ENCODE peak calls at places on chromosomes 6 and 20, in nine cellular contexts. H is GM23338; P is CD8-positive, alpha-beta T cell; O is kidney; U is fibroblast of lung; J is heart right ventricle; L is uterus; E is HCT116; R is prostate gland. B is an unnamed sample. For H3K36me3, the result is how much of the 10 kb centered on the place peaks cover.

GRCh38 chr20:41387433-41387832 is 20.8 kb upstream of the EMILIN3 start:
- DNase-seq in H (peak), P (no peak), O (no peak), U (no peak), J (no peak), L (no peak), E (no peak), R (no peak), B (no peak)

GRCh38 chr6:36358235-36358915 is 21.7 kb upstream of the BNIP5 start:
- DNase-seq in H (no peak), P (no peak), O (peak), U (peak), J (no peak), L (no peak), E (no peak), R (no peak), B (no peak)

GRCh38 chr6:107763959-107764358 is 60.2 kb downstream of the SCML4 start:
- DNase-seq in H (no peak), P (no peak), O (no peak), U (peak), J (no peak), L (no peak), E (no peak), R (no peak), B (no peak)

GRCh38 chr6:16244869-16245451 is 6.6 kb downstream of the GMPR start:
- DNase-seq in H (no peak), P (no peak), O (no peak), U (peak), J (no peak), L (no peak), E (no peak), R (no peak), B (no peak)

GRCh38 chr6:22113046-22113766 is 183.6 kb downstream of the PRL start:
- DNase-seq in H (no peak), P (no peak), O (no peak), U (peak), J (no peak), L (peak), E (peak), R (no peak), B (no peak)

GRCh38 chr20:33828912-33829560 is 17.9 kb downstream of the CHMP4B start:
- DNase-seq in H (no peak), P (no peak), O (no peak), U (no peak), J (no peak), L (no peak), E (no peak), R (no peak), B (no peak)

GRCh38 chr6:8082954-8083858 is 19.0 kb upstream of the BLOC1S5 start:
- DNase-seq in H (no peak), P (no peak), O (no peak), U (peak), J (no peak), L (no peak), E (peak), R (peak), B (no peak)

GRCh38 chr6:4039348-4039747 is 39.6 kb downstream of the FAM217A start:
- DNase-seq in H (no peak), P (no peak), O (no peak), U (no peak), J (no peak), L (no peak), E (no peak), R (no peak), B (no peak)

GRCh38 chr6:133026705-133027104 is 212.3 kb downstream of the RPS12 start:
- DNase-seq in H (no peak), P (no peak), O (no peak), U (no peak), J (no peak), L (no peak), E (no peak), R (no peak), B (no peak)

GRCh38 chr20:23684261-23684660 is 4.6 kb downstream of the CST4 start:
- DNase-seq in H (no peak), P (no peak), O (no peak), U (no peak), J (no peak), L (no peak), E (no peak), R (no peak), B (no peak)

GRCh38 chr6:32109114-32109764 is at the start of gene TNXB:
- DNase-seq in H (no peak), P (no peak), O (peak), U (no peak), J (peak), L (peak), E (no peak), R (no peak), B (peak)

GRCh38 chr6:28002181-28002580 is 45.1 kb downstream of the OR2B6 start:
- DNase-seq in H (no peak), P (no peak), O (no peak), U (no peak), J (no peak), L (no peak), E (no peak), R (no peak), B (no peak)

DNA sequence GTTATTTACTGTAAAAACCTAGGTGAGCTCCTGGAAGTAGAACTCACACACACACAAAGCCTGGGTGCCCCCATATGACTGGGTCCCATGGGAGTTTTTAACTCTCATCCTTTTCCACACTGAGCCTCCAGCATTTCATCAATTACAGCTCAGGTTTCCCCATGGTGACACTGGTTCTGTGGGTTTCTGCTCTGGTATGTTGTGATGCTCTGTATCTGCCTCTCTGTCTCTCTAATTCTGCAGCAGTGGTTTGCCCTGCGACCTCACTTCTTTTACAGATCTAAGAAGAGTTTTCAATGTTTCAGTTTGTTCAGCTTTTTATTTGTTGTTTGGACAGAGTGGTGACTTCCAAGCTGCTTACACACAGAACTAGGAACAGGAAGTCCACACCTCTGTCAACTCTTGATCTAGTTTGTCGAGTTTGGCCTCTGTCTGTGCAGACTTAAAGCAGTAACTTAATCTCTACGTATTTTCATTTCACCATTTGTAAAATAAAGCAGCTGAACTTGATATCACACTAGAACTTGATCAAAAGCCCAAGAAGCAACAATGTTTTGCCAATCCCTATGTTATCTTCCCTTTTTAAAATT is 554.3 kb downstream of the EPHA7 start:
- DNase-seq in H (no peak), P (no peak), O (no peak), U (no peak), J (no peak), L (no peak), E (no peak), R (peak), B (no peak)
- TF ChIP-seq CTCF in H (no peak), P (no peak), O (no peak), U (no peak), J (no peak), L (no peak), E (no peak), R (no peak), B (no peak)

GRCh38 chr6:106740287-106740686 is 110.9 kb downstream of the QRSL1 start:
- DNase-seq in H (no peak), P (no peak), O (no peak), U (no peak), J (no peak), L (no peak), E (no peak), R (no peak), B (no peak)
- H3K27ac ChIP-seq in H (no peak), P (no peak), O (peak), U (no peak), J (no peak), L (no peak), E (no peak), R (no peak), B (no peak)

GRCh38 chr20:50580842-50581544 is 70.8 kb downstream of the PTPN1 start:
- DNase-seq in H (no peak), P (no peak), O (no peak), U (no peak), J (no peak), L (no peak), E (no peak), R (no peak), B (no peak)

GRCh38 chr20:50580016-50580747 is 70.0 kb downstream of the PTPN1 start:
- DNase-seq in H (peak), P (peak), O (peak), U (peak), J (peak), L (peak), E (peak), R (peak), B (peak)

GRCh38 chr20:50583422-50584150 is 73.4 kb downstream of the PTPN1 start:
- DNase-seq in H (no peak), P (no peak), O (peak), U (no peak), J (no peak), L (no peak), E (no peak), R (no peak), B (no peak)

GRCh38 chr20:50582591-50583234 is 72.5 kb downstream of the PTPN1 start:
- DNase-seq in H (no peak), P (no peak), O (peak), U (no peak), J (no peak), L (no peak), E (no peak), R (no peak), B (no peak)

DNA sequence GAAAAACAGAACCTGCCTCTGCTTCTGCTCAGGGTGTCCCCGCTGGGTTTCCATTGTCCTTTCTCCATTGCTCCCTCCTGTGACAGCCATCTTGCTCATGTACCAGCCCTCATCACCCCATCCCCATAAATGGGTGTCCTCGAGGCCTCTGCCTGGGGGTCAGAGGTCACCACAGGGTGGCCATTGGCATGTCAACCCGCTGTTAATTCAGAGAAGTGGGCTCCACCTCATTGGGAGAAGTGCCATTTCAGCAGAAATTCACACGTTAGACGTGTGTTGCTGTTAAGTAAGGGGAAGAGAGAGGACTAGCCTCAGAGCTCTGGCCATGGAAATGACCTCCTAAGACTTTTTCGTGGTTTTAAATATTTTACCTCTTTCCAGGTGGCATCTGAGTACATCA is 71.9 kb downstream of the PTPN1 start:
- DNase-seq in H (no peak), P (no peak), O (no peak), U (no peak), J (no peak), L (no peak), E (no peak), R (no peak), B (no peak)
- H3K36me3 ChIP-seq in H (under half), P (half or more), O (half or more), U (under half), J (half or more), L (under half), E (under half), R (under half), B (under half)

DNA sequence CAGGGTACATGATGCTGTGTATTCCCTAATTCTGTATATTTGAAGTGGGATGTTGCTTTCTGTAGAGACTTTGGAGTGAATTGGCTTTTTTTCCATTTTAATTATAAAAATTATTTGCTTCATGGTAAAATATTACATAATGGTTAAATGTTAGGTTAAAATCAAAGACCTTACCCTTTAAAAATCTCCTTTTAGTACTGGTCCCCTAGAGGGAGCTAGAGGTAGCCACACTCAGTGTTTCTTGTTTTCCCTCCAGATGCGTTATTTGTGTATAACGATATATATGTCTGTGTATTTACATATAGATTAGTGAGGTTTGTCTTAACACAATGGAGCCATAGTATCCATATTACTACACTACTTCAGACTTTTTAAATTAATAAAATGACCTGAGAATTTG is 146.7 kb downstream of the PLCB4 start:
- DNase-seq in H (peak), P (no peak), O (no peak), U (no peak), J (no peak), L (no peak), E (peak), R (no peak), B (no peak)
- TF ChIP-seq CTCF in H (peak), P (no peak), O (peak), U (peak), J (peak), L (no peak), E (no peak), R (no peak), B (no peak)

DNA sequence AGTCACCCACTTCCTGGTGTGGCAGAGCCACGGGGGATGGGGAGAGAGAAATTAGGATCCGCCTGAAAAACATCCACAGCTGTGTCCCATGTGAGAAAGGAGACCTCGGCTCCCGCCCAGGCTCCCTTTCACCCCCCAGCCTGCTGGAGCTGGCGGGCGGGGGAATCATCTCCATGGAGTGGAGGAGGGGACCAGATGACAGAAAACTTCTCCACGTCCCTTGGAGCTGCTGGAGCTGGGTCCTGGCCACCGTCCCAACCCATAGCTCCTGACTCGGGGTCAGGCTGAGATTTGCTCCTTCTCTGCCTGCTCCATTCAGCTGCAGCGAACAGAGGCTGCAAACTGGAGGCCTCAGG is 113.8 kb downstream of the CEBPB start:
- DNase-seq in H (no peak), P (no peak), O (peak), U (peak), J (peak), L (peak), E (no peak), R (no peak), B (peak)
- H3K27ac ChIP-seq in H (no peak), P (no peak), O (peak), U (peak), J (peak), L (peak), E (no peak), R (peak), B (peak)

GRCh38 chr6:37473364-37474095 is 26.2 kb downstream of the CCDC167 start:
- DNase-seq in H (no peak), P (no peak), O (no peak), U (peak), J (peak), L (no peak), E (no peak), R (peak), B (peak)
- H3K36me3 ChIP-seq in H (under half), P (half or more), O (under half), U (under half), J (half or more), L (under half), E (under half), R (under half), B (half or more)

GRCh38 chr6:13487122-13488014 is at the start of gene GFOD1:
- DNase-seq in H (peak), P (peak), O (peak), U (peak), J (peak), L (peak), E (peak), R (peak), B (peak)
- TF ChIP-seq CTCF in H (no peak), P (no peak), O (no peak), U (no peak), J (peak), L (peak), E (no peak), R (no peak), B (peak)

DNA sequence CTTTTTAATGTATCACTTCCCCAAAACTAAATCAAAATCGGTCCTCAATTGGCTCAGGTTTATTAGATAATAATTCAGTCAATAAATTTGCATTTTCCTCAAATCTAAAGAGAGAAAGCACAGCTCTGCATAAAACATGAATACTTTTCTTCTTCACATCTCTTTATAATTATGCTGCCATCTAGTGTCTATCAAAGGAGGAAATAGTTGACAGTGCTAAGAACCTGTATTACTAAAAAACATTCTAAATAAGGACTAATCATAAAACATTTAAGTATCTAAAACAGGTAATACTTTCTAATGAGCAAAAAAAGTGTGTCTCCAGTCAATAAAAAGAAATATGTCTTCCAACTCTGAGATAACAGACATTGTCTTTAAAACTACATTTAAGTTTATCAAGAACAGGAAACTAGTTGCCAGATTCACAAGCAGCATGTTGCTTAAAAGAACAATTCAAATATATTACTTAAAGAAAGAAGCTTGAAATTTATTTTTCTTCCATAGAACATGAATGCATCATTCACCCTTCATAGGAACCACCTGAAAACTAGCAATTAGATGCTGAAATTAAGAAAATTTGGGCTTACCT is 56.5 kb upstream of the DST start:
- DNase-seq in H (no peak), P (no peak), O (no peak), U (no peak), J (no peak), L (no peak), E (no peak), R (no peak), B (no peak)
- H3K27ac ChIP-seq in H (no peak), P (no peak), O (no peak), U (no peak), J (no peak), L (no peak), E (no peak), R (no peak), B (no peak)

DNA sequence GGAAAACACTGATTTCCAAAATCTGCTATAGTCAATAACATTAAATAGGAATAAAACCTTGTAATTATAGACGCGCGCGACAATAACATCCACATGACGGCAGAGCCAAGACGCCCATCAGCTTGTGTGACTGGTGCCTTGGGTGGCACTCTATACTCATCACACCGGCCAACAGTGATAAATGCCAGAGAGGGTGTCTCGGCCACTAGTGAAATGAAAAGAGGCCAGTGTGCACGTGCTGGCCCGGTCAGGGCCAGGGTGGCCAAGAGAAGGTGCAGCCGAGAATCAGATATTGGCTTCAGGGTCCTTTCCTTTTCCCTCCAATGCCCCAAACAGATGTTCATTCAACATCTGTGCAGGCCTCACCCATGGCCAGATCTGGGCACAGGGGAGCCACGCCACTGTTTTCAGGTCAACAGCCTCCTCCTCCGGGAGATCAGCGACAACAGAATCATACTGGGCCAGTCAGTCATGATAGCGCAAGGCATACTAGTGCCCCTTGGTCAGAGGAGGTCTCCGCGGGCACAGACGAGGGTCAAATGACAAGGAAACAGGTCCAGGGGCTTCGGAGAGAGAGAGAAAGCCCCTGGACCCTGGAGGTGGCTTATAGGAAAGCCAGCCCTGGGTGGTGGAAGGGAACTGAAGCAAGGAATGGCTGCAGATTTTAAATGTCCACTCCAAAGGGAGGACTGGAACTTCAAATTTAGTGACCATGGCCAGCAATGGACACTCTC is 134.5 kb downstream of the PRND start:
- DNase-seq in H (no peak), P (no peak), O (no peak), U (no peak), J (no peak), L (no peak), E (no peak), R (no peak), B (no peak)
- H3K36me3 ChIP-seq in H (under half), P (under half), O (under half), U (under half), J (half or more), L (under half), E (under half), R (under half), B (under half)

B was measured in gastrocnemius medialis.